ENCODE peak calls at places on chromosomes 11 and 22, in five cellular contexts. S is HCT116, Z is A549, Y is sigmoid colon, C is right lobe of liver. K is an unnamed sample.

GRCh38 chr11:106087815-106088435 is 10.5 kb downstream of the AASDHPPT start:
- DNase-seq in Z (no peak), S (peak; percentile 33), Y (peak; percentile 71), C (no peak), K (peak; percentile 22)

GRCh38 chr11:115751244-115751643 is 247.0 kb upstream of the CADM1 start:
- DNase-seq in Z (no peak), C (no peak), S (no peak), Y (no peak), K (no peak)

GRCh38 chr11:118095493-118095892 is 8.7 kb upstream of the SMIM35 start:
- DNase-seq in S (no peak), Y (no peak), Z (no peak), C (no peak), K (no peak)

GRCh38 chr11:3989891-3990290 is 104.7 kb upstream of the RRM1 start:
- DNase-seq in C (no peak), Y (no peak), S (no peak), Z (no peak), K (no peak)

GRCh38 chr11:68827733-68828132 is 14.0 kb downstream of the CPT1A start:
- DNase-seq in Z (no peak), Y (no peak), C (no peak), S (no peak), K (no peak)

GRCh38 chr22:36934940-36935610 is 21.6 kb downstream of the CSF2RB start:
- DNase-seq in Y (no peak), S (no peak), Z (no peak), C (no peak), K (no peak)

GRCh38 chr11:20369816-20370215 is 6.3 kb downstream of the HTATIP2 start:
- DNase-seq in S (no peak), Z (no peak), Y (no peak), C (no peak), K (no peak)

GRCh38 chr11:117289795-117290194 is 1.4 kb upstream of the BACE1-AS start:
- DNase-seq in Z (no peak), Y (no peak), C (no peak), S (no peak), K (no peak)

GRCh38 chr11:10450451-10451398 is 4.3 kb upstream of the AMPD3 start:
- DNase-seq in S (peak; percentile 62), Y (no peak), Z (peak; percentile 45), C (peak; percentile 68), K (peak; percentile 33)

GRCh38 chr22:17213976-17214375 is 5.3 kb downstream of the ADA2 start:
- DNase-seq in Z (no peak), C (peak; percentile 80), Y (peak; percentile 70), S (peak; percentile 40), K (peak; percentile 67)

GRCh38 chr11:31809857-31810778 is 1.0 kb downstream of the PAX6 start:
- DNase-seq in Z (peak; percentile 51), S (no peak), Y (peak; percentile 61), C (no peak), K (no peak)

GRCh38 chr11:116518141-116518540 is 254.6 kb downstream of the BUD13 start:
- DNase-seq in Y (no peak), C (no peak), S (no peak), Z (no peak), K (no peak)

GRCh38 chr11:123690490-123690889 is 36.1 kb upstream of the SCN3B start:
- DNase-seq in Y (no peak), S (no peak), Z (peak; percentile 10), C (no peak), K (no peak)

GRCh38 chr11:93822359-93822758 is 28.1 kb downstream of the VSTM5 start:
- DNase-seq in Z (no peak), S (no peak), C (no peak), Y (no peak), K (no peak)

GRCh38 chr11:65625628-65626342 is 10.2 kb downstream of the PCNX3 start:
- DNase-seq in S (no peak), Z (peak; percentile 69), C (peak; percentile 76), Y (no peak), K (peak; percentile 70)

GRCh38 chr22:26835929-26836528 is 178.6 kb downstream of the MIAT start:
- DNase-seq in Z (peak; percentile 44), S (peak; percentile 33), C (no peak), Y (no peak), K (no peak)

GRCh38 chr11:88213406-88213805 is 38.2 kb upstream of the RAB38 start:
- DNase-seq in C (no peak), Y (no peak), Z (no peak), S (no peak), K (no peak)

GRCh38 chr11:2002042-2002776 is 4.6 kb upstream of the H19 start:
- DNase-seq in S (no peak), Y (no peak), C (no peak), Z (no peak), K (no peak)

GRCh38 chr11:61128947-61129346 is 26.7 kb downstream of the CD5 start:
- DNase-seq in Y (no peak), C (no peak), Z (no peak), S (no peak), K (no peak)

DNA sequence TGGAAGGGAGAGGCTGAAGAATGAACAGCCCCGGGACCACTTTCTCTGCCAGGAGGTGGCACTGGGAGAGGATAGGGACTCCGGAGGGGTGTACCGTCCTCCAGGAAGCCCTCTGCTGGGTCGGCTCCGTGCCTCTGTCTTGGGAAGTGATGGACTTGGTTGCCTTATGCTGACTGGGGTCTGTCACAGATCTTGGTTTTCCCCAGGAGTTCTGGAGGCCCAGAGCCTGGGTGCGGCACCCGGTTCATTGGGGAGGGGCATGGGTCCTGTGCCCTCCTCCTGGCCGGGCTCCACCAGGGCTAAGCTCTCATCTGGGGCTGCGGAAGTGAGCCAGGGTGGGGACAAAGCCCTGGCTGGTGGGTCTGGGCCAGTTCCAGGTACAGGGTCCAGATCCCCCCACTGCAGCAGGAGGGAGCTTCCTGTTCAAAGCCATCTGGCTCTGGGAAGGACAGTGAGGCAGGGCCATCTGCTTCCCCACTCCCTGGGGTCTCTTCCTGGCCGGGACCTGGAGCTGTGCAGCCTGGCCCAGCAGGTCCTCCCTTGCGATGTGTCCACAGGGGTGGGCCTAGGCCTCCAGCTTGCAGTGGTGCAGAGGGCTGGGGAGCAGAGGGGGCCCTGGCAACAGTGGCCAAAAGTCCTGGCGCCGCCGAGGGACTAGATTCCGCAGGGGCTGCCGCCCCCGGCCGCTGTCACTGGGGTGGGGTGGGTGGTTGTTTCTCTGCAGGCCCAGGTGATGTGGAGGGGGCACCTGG is 1.1 kb upstream of the AP2A2 start:
- DNase-seq in Y (peak; percentile 73), S (no peak), Z (no peak), C (no peak), K (peak; percentile 32)
- H3K4me1 ChIP-seq in Y (peaks cover 34% of the 10 kb centered on the region), S (no peaks in the 10 kb centered on the region), Z (peaks cover 13% of the 10 kb centered on the region), C (no peaks in the 10 kb centered on the region), K (peaks cover 50% of the 10 kb centered on the region)

DNA sequence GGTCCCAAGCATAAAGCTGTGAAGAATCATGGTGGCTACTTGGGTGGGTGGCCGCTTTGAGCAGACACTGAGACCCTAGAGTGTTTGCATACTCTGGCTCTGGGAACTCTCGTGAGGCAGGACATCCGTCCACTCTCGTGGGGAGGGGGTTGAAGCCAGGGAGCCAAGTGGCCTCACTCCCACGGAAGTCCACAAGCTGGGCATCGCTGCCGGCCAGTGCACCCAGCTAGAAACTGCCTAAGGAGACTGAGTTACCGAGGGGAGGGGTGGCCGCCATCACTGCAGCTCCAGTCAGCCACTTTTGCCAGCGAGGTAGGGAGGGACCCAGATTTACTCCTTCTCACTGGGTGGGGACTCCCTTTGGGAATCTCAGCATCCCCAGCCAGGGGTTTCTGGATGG is 20.5 kb downstream of the MRGPRX2 start:
- DNase-seq in S (no peak), Z (no peak), Y (no peak), C (peak; percentile 40), K (no peak)
- H3K4me1 ChIP-seq in S (no peaks in the 10 kb centered on the region), Z (no peaks in the 10 kb centered on the region), Y (no peaks in the 10 kb centered on the region), C (no peaks in the 10 kb centered on the region), K (no peaks in the 10 kb centered on the region)

GRCh38 chr11:95256204-95256819 is 25.3 kb upstream of the SESN3 start:
- DNase-seq in C (no peak), S (no peak), Y (no peak), Z (no peak), K (no peak)
- H3K4me1 ChIP-seq in C (no peaks in the 10 kb centered on the region), S (peaks cover 14% of the 10 kb centered on the region), Y (peaks cover 23% of the 10 kb centered on the region), Z (peaks cover 5% of the 10 kb centered on the region), K (peaks cover 15% of the 10 kb centered on the region)

DNA sequence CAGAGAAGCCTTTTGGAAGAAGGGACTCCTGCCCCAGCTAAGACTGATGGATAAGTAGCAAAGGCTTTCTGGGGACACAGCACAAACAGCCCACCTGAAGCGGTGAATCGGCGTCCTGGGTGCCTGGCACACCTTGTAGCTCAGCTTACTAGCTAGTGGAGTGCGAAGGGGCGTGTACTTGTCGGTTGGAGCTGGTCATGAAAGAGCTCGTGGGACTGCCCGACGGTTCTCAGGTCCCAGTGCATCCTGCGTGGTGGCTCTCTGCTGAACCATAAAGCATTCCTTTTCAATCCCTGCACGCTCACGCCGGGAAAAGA is 683 bp upstream of the UVRAG start:
- DNase-seq in Y (no peak), Z (no peak), C (no peak), S (no peak), K (no peak)
- H3K4me1 ChIP-seq in Y (peaks cover 42% of the 10 kb centered on the region), Z (peaks cover 18% of the 10 kb centered on the region), C (no peaks in the 10 kb centered on the region), S (peaks cover 22% of the 10 kb centered on the region), K (peaks cover 60% of the 10 kb centered on the region)

K was measured in left ventricle myocardium inferior.